ENCODE peak calls at places on chromosomes 11 and 22, in seven cellular contexts. S is astrocyte, H is kidney, O is WTC11, F is AG09309, D is heart right ventricle, J is ovary. T is an unnamed sample.

GRCh38 chr22:39241632-39242388 is 3.0 kb downstream of the PDGFB start:
- DNase-seq in S (no peak), H (no peak), O (no peak), F (no peak), D (no peak), J (no peak), T (no peak)

GRCh38 chr11:76307416-76307815 is 73.5 kb downstream of the THAP12 start:
- DNase-seq in S (no peak), H (no peak), O (no peak), F (no peak), D (peak; percentile 35), J (no peak), T (no peak)

GRCh38 chr11:28743101-28743550 is 634.9 kb downstream of the METTL15 start:
- DNase-seq in S (peak; percentile 15), H (no peak), O (no peak), F (no peak), D (no peak), J (no peak), T (no peak)

GRCh38 chr11:110679323-110679980 is 32.8 kb downstream of the ARHGAP20 start:
- DNase-seq in S (peak; percentile 19), H (no peak), O (no peak), F (no peak), D (no peak), J (no peak), T (no peak)

GRCh38 chr11:126751242-126751641 is 249.3 kb downstream of the KIRREL3 start:
- DNase-seq in S (peak; percentile 10), H (no peak), O (no peak), F (no peak), D (no peak), J (no peak), T (no peak)

GRCh38 chr11:118689503-118689851 is 10.0 kb upstream of the TREH start:
- DNase-seq in S (no peak), H (no peak), O (no peak), F (no peak), D (no peak), J (peak; percentile 43), T (no peak)

GRCh38 chr22:22684605-22685561 is 40.5 kb downstream of the GGTLC2 start:
- DNase-seq in S (peak; percentile 31), H (no peak), O (peak; percentile 68), F (peak; percentile 0), D (no peak), J (no peak), T (peak; percentile 23)

GRCh38 chr11:26905368-26905767 is 88.5 kb upstream of the FIBIN start:
- DNase-seq in S (peak; percentile 44), H (no peak), O (no peak), F (no peak), D (no peak), J (no peak), T (no peak)

GRCh38 chr22:19663821-19664325 is 50.4 kb upstream of the SEPTIN5 start:
- DNase-seq in S (peak; percentile 64), H (peak; percentile 91), O (no peak), F (no peak), D (peak; percentile 72), J (no peak), T (peak; percentile 57)

GRCh38 chr11:13110929-13111812 is 102.1 kb downstream of the RASSF10 start:
- DNase-seq in S (peak; percentile 83), H (no peak), O (no peak), F (no peak), D (peak; percentile 63), J (no peak), T (no peak)

GRCh38 chr11:11306855-11307254 is 46.2 kb downstream of the CSNK2A3 start:
- DNase-seq in S (no peak), H (no peak), O (no peak), F (peak; percentile 27), D (no peak), J (no peak), T (no peak)

DNA sequence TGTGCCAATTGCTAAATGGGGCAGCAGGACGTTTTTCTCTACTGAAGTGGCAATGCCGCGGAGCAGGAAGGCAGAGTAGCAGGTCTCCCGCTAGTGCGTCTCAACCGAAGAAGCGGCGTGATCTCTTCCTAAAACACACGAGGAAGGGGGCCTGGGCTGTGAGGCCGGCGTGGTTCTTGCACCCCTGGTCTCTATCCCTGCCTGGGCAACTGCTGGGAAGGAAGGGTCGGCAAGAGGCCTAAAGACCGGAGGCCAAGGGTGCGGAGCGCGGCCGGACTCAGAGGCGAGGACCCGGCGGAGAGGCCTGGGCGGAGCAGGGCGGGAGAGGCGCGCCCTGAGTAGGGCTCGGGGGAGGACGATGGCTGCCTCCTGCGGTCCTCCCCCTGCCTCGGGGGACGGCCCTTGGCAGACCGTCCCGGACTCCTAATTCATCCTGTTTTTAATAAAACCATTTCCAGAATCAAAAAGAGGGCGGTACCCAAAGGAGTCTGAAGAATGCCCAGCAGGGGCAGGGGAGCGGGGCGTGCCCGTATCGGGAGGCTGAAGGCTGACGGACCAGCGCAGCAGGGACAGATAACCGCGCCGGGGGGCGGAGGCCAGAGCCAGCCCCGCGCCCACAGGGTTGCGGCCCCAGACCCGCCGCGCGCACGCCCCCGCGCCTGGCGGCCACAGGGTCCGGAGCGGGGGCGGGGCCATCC is 559 bp upstream of the APLP2 start:
- DNase-seq in S (peak; percentile 73), H (peak; percentile 94), O (peak; percentile 46), F (peak; percentile 69), D (peak; percentile 85), J (no peak), T (peak; percentile 90)
- TF ChIP-seq CTCF in S (no peak), H (peak; percentile 18), O (no peak), F (no peak), D (peak; percentile 27), J (peak; percentile 7), T (peak; percentile 37)

GRCh38 chr11:57568330-57568766 is 876 bp upstream of the UBE2L6 start:
- DNase-seq in S (peak; percentile 27), H (no peak), O (no peak), F (peak; percentile 14), D (peak; percentile 85), J (peak; percentile 91), T (peak; percentile 89)
- TF ChIP-seq CTCF in S (peak; percentile 84), H (peak; percentile 82), O (peak; percentile 97), F (peak; percentile 96), D (peak; percentile 86), J (peak; percentile 89), T (no peak)

GRCh38 chr11:78916759-78917158 is 342.1 kb upstream of the NARS2 start:
- DNase-seq in S (no peak), H (no peak), O (no peak), F (no peak), D (no peak), J (no peak), T (no peak)
- TF ChIP-seq CTCF in S (no peak), H (peak; percentile 8), O (no peak), F (peak; percentile 20), D (no peak), J (no peak), T (no peak)

GRCh38 chr11:67199751-67200150 is 66.5 kb upstream of the GRK2 start:
- DNase-seq in S (no peak), H (no peak), O (no peak), F (no peak), D (no peak), J (no peak), T (no peak)

GRCh38 chr11:67197606-67198005 is 68.7 kb upstream of the GRK2 start:
- DNase-seq in S (no peak), H (no peak), O (no peak), F (no peak), D (no peak), J (no peak), T (no peak)

GRCh38 chr11:67194096-67194495 is 72.2 kb upstream of the GRK2 start:
- DNase-seq in S (no peak), H (no peak), O (no peak), F (no peak), D (no peak), J (no peak), T (no peak)

DNA sequence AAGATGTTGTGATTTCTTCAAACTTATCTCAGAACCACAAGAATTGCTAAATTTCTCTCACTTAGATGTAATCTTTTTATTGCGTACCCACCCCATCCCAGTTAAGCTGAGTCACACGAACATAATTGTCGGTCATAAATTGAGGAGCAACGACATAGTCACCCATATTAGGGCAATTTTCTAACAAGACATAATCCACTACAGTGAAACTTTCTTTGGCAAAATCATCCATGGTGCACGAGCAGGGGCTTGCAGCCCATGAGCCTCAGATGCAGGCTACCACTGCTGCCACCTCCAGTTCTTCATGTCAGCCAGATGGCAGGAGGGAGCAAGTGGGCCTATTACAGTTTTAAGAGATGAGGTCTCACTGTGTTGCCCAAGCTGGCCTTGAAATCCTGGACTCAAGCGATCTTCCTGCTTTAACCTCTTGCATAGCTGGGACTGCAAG is 70.3 kb upstream of the GRK2 start:
- DNase-seq in S (peak; percentile 67), H (no peak), O (no peak), F (peak; percentile 88), D (no peak), J (no peak), T (peak; percentile 38)
- TF ChIP-seq CTCF in S (no peak), H (no peak), O (no peak), F (peak; percentile 24), D (no peak), J (no peak), T (no peak)

GRCh38 chr11:101477926-101478325 is 105.9 kb downstream of the TRPC6 start:
- DNase-seq in S (no peak), H (no peak), O (no peak), F (no peak), D (no peak), J (no peak), T (no peak)
- TF ChIP-seq CTCF in S (no peak), H (no peak), O (no peak), F (no peak), D (no peak), J (no peak), T (no peak)

GRCh38 chr11:103928040-103928555 is 108.3 kb upstream of the DDI1 start:
- DNase-seq in S (no peak), H (no peak), O (no peak), F (no peak), D (no peak), J (no peak), T (no peak)

GRCh38 chr11:103929168-103929903 is 107.1 kb upstream of the DDI1 start:
- DNase-seq in S (no peak), H (no peak), O (no peak), F (no peak), D (no peak), J (no peak), T (no peak)

GRCh38 chr11:103924166-103925013 is 112.0 kb upstream of the DDI1 start:
- DNase-seq in S (peak; percentile 47), H (no peak), O (no peak), F (no peak), D (no peak), J (no peak), T (no peak)

GRCh38 chr11:103926990-103927389 is 109.5 kb upstream of the DDI1 start:
- DNase-seq in S (no peak), H (no peak), O (no peak), F (no peak), D (no peak), J (no peak), T (no peak)

GRCh38 chr11:103927535-103927934 is 108.9 kb upstream of the DDI1 start:
- DNase-seq in S (no peak), H (no peak), O (no peak), F (no peak), D (no peak), J (no peak), T (no peak)
- TF ChIP-seq CTCF in S (no peak), H (peak; percentile 44), O (no peak), F (peak; percentile 49), D (no peak), J (no peak), T (no peak)

T was measured in uterus.